ENCODE peak calls at places on chromosomes 7 and 10, in eight cellular contexts. U is stimulated activated CD4-positive, alpha-beta T cell treated with anti-CD3 and anti-CD28 coated beads, Interleukin-1b, Interleukin-23, amount 100 ng/mL, for 4 hours; D is KBM-7; A is fibroblast of the aortic adventitia; S is NCI-H460; C is A172; T is LHCN-M2; G is HCT116. V is an unnamed sample.

GRCh38 chr7:157997991-157998505 is 589.6 kb downstream of the PTPRN2 start:
- DNase-seq in G (no peak), T (no peak), A (no peak), D (no peak), U (no peak), S (no peak), C (no peak), V (no peak)

GRCh38 chr10:73410897-73411296 is 3.0 kb downstream of the ANXA7 start:
- DNase-seq in S (no peak), G (no peak), T (no peak), C (no peak), A (no peak), D (no peak), U (no peak), V (no peak)

GRCh38 chr7:24836084-24836483 is 78.8 kb upstream of the GSDME start:
- DNase-seq in T (no peak), A (no peak), D (peak), U (no peak), G (no peak), S (no peak), C (no peak), V (no peak)

GRCh38 chr7:41116337-41116736 is 586.6 kb downstream of the INHBA start:
- DNase-seq in G (no peak), S (no peak), D (no peak), U (no peak), C (no peak), T (no peak), A (no peak), V (no peak)

GRCh38 chr7:90574136-90574819 is 21.8 kb upstream of the CDK14 start:
- DNase-seq in A (peak), D (no peak), T (no peak), S (no peak), G (no peak), C (no peak), U (no peak), V (no peak)

GRCh38 chr10:118958984-118959916 is 70.3 kb upstream of the NANOS1 start:
- DNase-seq in D (no peak), C (peak), T (peak), G (no peak), U (no peak), S (peak), A (peak), V (peak)

GRCh38 chr7:138226001-138226476 is 149.8 kb downstream of the AKR1D1 start:
- DNase-seq in S (no peak), A (peak), G (no peak), T (peak), D (peak), C (no peak), U (no peak), V (no peak)

GRCh38 chr7:139711991-139712753 is 65.6 kb downstream of the HIPK2 start:
- DNase-seq in G (no peak), A (no peak), T (no peak), D (no peak), C (no peak), S (no peak), U (no peak), V (no peak)

GRCh38 chr7:41169307-41169706 is 533.6 kb downstream of the INHBA start:
- DNase-seq in A (no peak), T (no peak), S (no peak), G (no peak), D (no peak), U (no peak), C (no peak), V (peak)

GRCh38 chr10:17685227-17685840 is 41.4 kb downstream of the STAM start:
- DNase-seq in G (no peak), S (no peak), T (no peak), A (peak), U (no peak), D (no peak), C (no peak), V (no peak)